ENCODE peak calls at places on chromosomes 2 and 18, in ten cellular contexts. One of them, this sample, is unnamed.

GRCh38 chr2:162317058-162317742 is 1.3 kb downstream of the IFIH1 start:
- DNase-seq in tibial nerve: no peak
- DNase-seq in prostate gland: no peak
- DNase-seq in glutamatergic neuron: no peak
- DNase-seq in mesothelial cell of epicardium: no peak
- DNase-seq in AG09309: no peak
- DNase-seq in Calu3: no peak
- DNase-seq in kidney: no peak
- DNase-seq in Peyer's patch: no peak
- DNase-seq in WTC11: no peak
- DNase-seq in this sample: no peak

GRCh38 chr2:159285929-159286708 is at the start of gene WDSUB1:
- DNase-seq in kidney: peak; percentile 94
- DNase-seq in Peyer's patch: peak; percentile 75
- DNase-seq in prostate gland: peak; percentile 75
- DNase-seq in AG09309: peak; percentile 14
- DNase-seq in mesothelial cell of epicardium: peak; percentile 72
- DNase-seq in glutamatergic neuron: peak; percentile 60
- DNase-seq in Calu3: peak; percentile 66
- DNase-seq in tibial nerve: peak; percentile 37
- DNase-seq in WTC11: peak; percentile 65
- DNase-seq in this sample: peak; percentile 55

GRCh38 chr2:74930811-74931486 is 27.5 kb upstream of the POLE4 start:
- DNase-seq in mesothelial cell of epicardium: no peak
- DNase-seq in kidney: no peak
- DNase-seq in Calu3: no peak
- DNase-seq in glutamatergic neuron: no peak
- DNase-seq in prostate gland: no peak
- DNase-seq in Peyer's patch: no peak
- DNase-seq in WTC11: no peak
- DNase-seq in tibial nerve: no peak
- DNase-seq in AG09309: no peak
- DNase-seq in this sample: no peak

GRCh38 chr2:100757621-100758394 is 62.1 kb upstream of the NPAS2 start:
- DNase-seq in Peyer's patch: no peak
- DNase-seq in glutamatergic neuron: no peak
- DNase-seq in kidney: no peak
- DNase-seq in prostate gland: no peak
- DNase-seq in AG09309: peak; percentile 73
- DNase-seq in WTC11: no peak
- DNase-seq in mesothelial cell of epicardium: no peak
- DNase-seq in tibial nerve: peak; percentile 44
- DNase-seq in Calu3: no peak
- DNase-seq in this sample: no peak

GRCh38 chr2:191740776-191741175 is 62.8 kb downstream of the NABP1 start:
- DNase-seq in AG09309: no peak
- DNase-seq in kidney: no peak
- DNase-seq in prostate gland: no peak
- DNase-seq in Peyer's patch: no peak
- DNase-seq in glutamatergic neuron: no peak
- DNase-seq in Calu3: no peak
- DNase-seq in tibial nerve: no peak
- DNase-seq in WTC11: no peak
- DNase-seq in mesothelial cell of epicardium: no peak
- DNase-seq in this sample: no peak

GRCh38 chr2:24909555-24910177 is 10.4 kb downstream of the ADCY3 start:
- DNase-seq in AG09309: peak; percentile 41
- DNase-seq in Calu3: no peak
- DNase-seq in WTC11: no peak
- DNase-seq in kidney: no peak
- DNase-seq in prostate gland: no peak
- DNase-seq in mesothelial cell of epicardium: no peak
- DNase-seq in tibial nerve: no peak
- DNase-seq in Peyer's patch: peak; percentile 25
- DNase-seq in glutamatergic neuron: no peak
- DNase-seq in this sample: no peak

GRCh38 chr2:144350151-144350802 is 169.6 kb downstream of the ZEB2 start:
- DNase-seq in Peyer's patch: no peak
- DNase-seq in WTC11: no peak
- DNase-seq in mesothelial cell of epicardium: no peak
- DNase-seq in kidney: no peak
- DNase-seq in prostate gland: no peak
- DNase-seq in tibial nerve: no peak
- DNase-seq in AG09309: no peak
- DNase-seq in Calu3: no peak
- DNase-seq in glutamatergic neuron: no peak
- DNase-seq in this sample: peak; percentile 16

GRCh38 chr18:7755753-7756475 is 188.8 kb downstream of the PTPRM start:
- DNase-seq in Calu3: no peak
- DNase-seq in Peyer's patch: no peak
- DNase-seq in glutamatergic neuron: no peak
- DNase-seq in WTC11: no peak
- DNase-seq in AG09309: no peak
- DNase-seq in prostate gland: no peak
- DNase-seq in tibial nerve: no peak
- DNase-seq in mesothelial cell of epicardium: no peak
- DNase-seq in kidney: no peak
- DNase-seq in this sample: no peak

GRCh38 chr2:105328281-105329196 is 996 bp downstream of the TGFBRAP1 start:
- DNase-seq in WTC11: no peak
- DNase-seq in tibial nerve: peak; percentile 36
- DNase-seq in Peyer's patch: peak; percentile 53
- DNase-seq in Calu3: peak; percentile 28
- DNase-seq in glutamatergic neuron: no peak
- DNase-seq in mesothelial cell of epicardium: no peak
- DNase-seq in AG09309: no peak
- DNase-seq in prostate gland: peak; percentile 15
- DNase-seq in kidney: peak; percentile 67
- DNase-seq in this sample: no peak

DNA sequence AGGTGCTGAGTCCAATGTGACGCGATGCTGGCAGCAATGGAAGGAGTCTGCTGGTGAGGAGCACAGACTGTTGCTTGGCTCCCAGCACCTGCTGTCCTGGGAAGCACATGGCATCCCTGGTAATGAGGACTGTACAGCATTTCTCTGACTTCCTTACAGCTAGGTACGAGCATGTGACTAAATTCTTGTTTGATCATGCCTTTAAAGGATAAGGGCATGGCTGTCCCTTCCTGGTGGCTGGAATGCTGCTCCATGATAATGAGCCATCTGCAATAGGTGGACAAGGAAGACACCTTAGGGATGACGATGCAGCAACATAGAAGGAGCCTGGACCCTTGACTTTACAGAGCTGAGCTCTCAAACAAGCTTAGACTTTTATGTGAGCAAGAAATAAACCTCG is 278.0 kb upstream of the SPRED2 start:
- DNase-seq in glutamatergic neuron: no peak
- DNase-seq in tibial nerve: no peak
- DNase-seq in Calu3: peak; percentile 10
- DNase-seq in kidney: no peak
- DNase-seq in prostate gland: no peak
- DNase-seq in mesothelial cell of epicardium: no peak
- DNase-seq in WTC11: no peak
- DNase-seq in Peyer's patch: no peak
- DNase-seq in AG09309: no peak
- DNase-seq in this sample: no peak
- TF ChIP-seq CTCF in glutamatergic neuron: no peak
- TF ChIP-seq CTCF in tibial nerve: no peak
- TF ChIP-seq CTCF in Calu3: no peak
- TF ChIP-seq CTCF in kidney: no peak
- TF ChIP-seq CTCF in prostate gland: no peak
- TF ChIP-seq CTCF in mesothelial cell of epicardium: no peak
- TF ChIP-seq CTCF in WTC11: no peak
- TF ChIP-seq CTCF in Peyer's patch: no peak
- TF ChIP-seq CTCF in AG09309: no peak
- TF ChIP-seq CTCF in this sample: no peak

GRCh38 chr2:30146337-30147195 is at the start of gene YPEL5:
- DNase-seq in glutamatergic neuron: peak; percentile 100
- DNase-seq in mesothelial cell of epicardium: peak; percentile 99
- DNase-seq in prostate gland: peak; percentile 99
- DNase-seq in Calu3: peak; percentile 99
- DNase-seq in tibial nerve: peak; percentile 97
- DNase-seq in Peyer's patch: peak; percentile 100
- DNase-seq in AG09309: peak; percentile 98
- DNase-seq in kidney: peak; percentile 100
- DNase-seq in WTC11: peak; percentile 99
- DNase-seq in this sample: peak; percentile 99

GRCh38 chr2:30148850-30149249 is 2.0 kb downstream of the YPEL5 start:
- DNase-seq in glutamatergic neuron: no peak
- DNase-seq in Calu3: no peak
- DNase-seq in Peyer's patch: no peak
- DNase-seq in kidney: no peak
- DNase-seq in prostate gland: no peak
- DNase-seq in WTC11: no peak
- DNase-seq in mesothelial cell of epicardium: no peak
- DNase-seq in tibial nerve: no peak
- DNase-seq in AG09309: no peak
- DNase-seq in this sample: no peak

GRCh38 chr2:30147196-30147714 is 448 bp downstream of the YPEL5 start:
- DNase-seq in AG09309: no peak
- DNase-seq in mesothelial cell of epicardium: peak; percentile 48
- DNase-seq in glutamatergic neuron: peak; percentile 49
- DNase-seq in prostate gland: no peak
- DNase-seq in tibial nerve: no peak
- DNase-seq in Peyer's patch: peak; percentile 50
- DNase-seq in kidney: no peak
- DNase-seq in Calu3: peak; percentile 28
- DNase-seq in WTC11: peak; percentile 29
- DNase-seq in this sample: peak; percentile 47

GRCh38 chr2:30149513-30149912 is 2.7 kb downstream of the YPEL5 start:
- DNase-seq in Peyer's patch: no peak
- DNase-seq in prostate gland: no peak
- DNase-seq in mesothelial cell of epicardium: no peak
- DNase-seq in glutamatergic neuron: no peak
- DNase-seq in WTC11: peak; percentile 19
- DNase-seq in AG09309: no peak
- DNase-seq in kidney: no peak
- DNase-seq in Calu3: no peak
- DNase-seq in tibial nerve: no peak
- DNase-seq in this sample: peak; percentile 18

DNA sequence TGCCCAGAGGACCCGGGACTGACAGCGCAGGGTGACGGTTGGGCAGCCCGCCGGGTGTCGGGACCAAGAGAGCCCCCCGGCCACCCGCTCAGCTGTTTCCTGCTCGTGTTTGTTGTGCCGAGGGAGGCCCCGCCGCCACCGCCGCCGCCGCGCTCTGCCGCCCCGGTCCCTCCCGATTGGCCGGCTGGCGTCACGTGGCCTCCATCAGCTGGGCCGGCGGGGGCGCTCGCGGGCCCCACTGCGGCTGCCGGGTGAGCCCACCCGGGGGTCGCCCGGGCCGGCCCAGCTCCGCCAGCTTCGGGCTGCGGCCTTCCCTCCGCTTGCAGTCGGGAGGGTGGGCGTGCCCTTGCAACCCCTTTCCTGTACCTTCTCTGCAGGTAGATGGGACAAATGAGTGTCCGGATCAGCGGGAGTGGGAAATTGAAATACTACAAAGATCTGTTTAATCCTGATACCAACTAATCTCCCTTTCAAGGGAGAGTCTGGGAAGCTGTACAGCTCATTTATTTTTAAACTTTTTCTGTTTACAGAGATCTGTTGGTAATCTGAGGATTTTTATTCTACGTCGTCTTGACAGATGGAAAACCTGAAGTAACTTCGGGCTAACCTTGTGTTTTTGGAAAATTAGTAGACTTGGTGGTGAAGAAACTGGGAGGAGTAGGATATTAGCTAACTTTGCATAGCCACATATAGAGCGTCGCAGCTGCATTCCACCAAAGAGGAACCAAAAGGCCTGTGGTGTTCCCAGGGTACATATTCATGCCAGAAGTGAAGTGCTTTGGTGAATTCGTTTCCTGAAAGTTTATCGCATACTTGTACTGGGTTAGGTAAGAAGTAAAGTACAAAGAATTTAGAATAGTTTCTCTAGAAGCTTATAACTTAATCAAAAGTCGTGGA is 1.2 kb downstream of the YPEL5 start:
- DNase-seq in mesothelial cell of epicardium: peak; percentile 91
- DNase-seq in kidney: peak; percentile 95
- DNase-seq in prostate gland: peak; percentile 77
- DNase-seq in WTC11: peak; percentile 78
- DNase-seq in Calu3: peak; percentile 83
- DNase-seq in tibial nerve: peak; percentile 75
- DNase-seq in Peyer's patch: peak; percentile 91
- DNase-seq in glutamatergic neuron: peak; percentile 93
- DNase-seq in AG09309: no peak
- DNase-seq in this sample: peak; percentile 93
- TF ChIP-seq CTCF in mesothelial cell of epicardium: no peak
- TF ChIP-seq CTCF in kidney: peak; percentile 39
- TF ChIP-seq CTCF in prostate gland: peak; percentile 31
- TF ChIP-seq CTCF in WTC11: no peak
- TF ChIP-seq CTCF in Calu3: no peak
- TF ChIP-seq CTCF in tibial nerve: peak; percentile 47
- TF ChIP-seq CTCF in Peyer's patch: peak; percentile 54
- TF ChIP-seq CTCF in glutamatergic neuron: peak; percentile 42
- TF ChIP-seq CTCF in AG09309: peak; percentile 26
- TF ChIP-seq CTCF in this sample: peak; percentile 34

DNA sequence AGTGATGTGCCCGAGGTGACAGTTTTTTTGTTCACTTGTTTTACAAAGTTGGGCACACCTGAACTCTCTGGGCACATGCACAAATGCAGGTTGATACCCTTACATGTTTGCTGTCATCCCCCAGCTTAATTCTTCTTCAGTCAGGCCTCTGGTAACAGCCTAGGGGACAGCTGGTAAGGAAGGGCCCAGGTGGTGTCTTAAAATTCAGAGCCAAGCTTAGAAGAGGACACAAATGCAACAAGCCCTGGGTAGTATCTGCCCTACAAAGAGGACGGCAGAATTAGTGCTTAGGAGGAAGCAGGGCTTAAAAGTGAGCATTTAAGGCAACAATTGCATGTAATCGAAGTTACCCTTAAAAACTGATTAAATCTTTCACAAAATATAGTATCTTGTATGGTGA is 171.9 kb upstream of the ACAA2 start:
- DNase-seq in Calu3: no peak
- DNase-seq in Peyer's patch: no peak
- DNase-seq in WTC11: no peak
- DNase-seq in glutamatergic neuron: no peak
- DNase-seq in prostate gland: no peak
- DNase-seq in AG09309: no peak
- DNase-seq in tibial nerve: no peak
- DNase-seq in kidney: no peak
- DNase-seq in mesothelial cell of epicardium: no peak
- DNase-seq in this sample: no peak
- TF ChIP-seq CTCF in Calu3: no peak
- TF ChIP-seq CTCF in Peyer's patch: no peak
- TF ChIP-seq CTCF in WTC11: no peak
- TF ChIP-seq CTCF in glutamatergic neuron: no peak
- TF ChIP-seq CTCF in prostate gland: no peak
- TF ChIP-seq CTCF in AG09309: no peak
- TF ChIP-seq CTCF in tibial nerve: no peak
- TF ChIP-seq CTCF in kidney: no peak
- TF ChIP-seq CTCF in mesothelial cell of epicardium: no peak
- TF ChIP-seq CTCF in this sample: no peak

DNA sequence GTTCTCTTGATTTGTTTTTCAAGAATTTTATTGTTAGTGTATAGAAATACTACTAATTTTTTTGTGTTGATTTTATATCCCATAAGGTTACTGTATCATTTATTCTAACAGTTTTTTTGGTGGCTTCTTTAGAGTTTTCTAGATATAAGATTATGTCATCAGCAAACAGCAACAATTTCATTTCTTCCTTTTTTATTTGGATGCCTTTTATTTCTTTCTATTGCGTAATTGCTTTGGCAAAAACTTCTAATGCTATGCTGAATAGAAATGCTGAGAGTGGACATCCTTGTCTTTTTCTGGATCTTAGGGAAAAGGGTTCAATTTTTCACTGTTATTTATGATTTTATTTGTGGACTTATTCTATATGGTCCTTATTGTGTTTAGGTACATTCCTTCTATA is 298.8 kb downstream of the RPRM start:
- DNase-seq in Peyer's patch: no peak
- DNase-seq in glutamatergic neuron: no peak
- DNase-seq in WTC11: no peak
- DNase-seq in AG09309: no peak
- DNase-seq in mesothelial cell of epicardium: no peak
- DNase-seq in tibial nerve: no peak
- DNase-seq in prostate gland: no peak
- DNase-seq in kidney: no peak
- DNase-seq in Calu3: no peak
- DNase-seq in this sample: no peak
- TF ChIP-seq CTCF in Peyer's patch: no peak
- TF ChIP-seq CTCF in glutamatergic neuron: no peak
- TF ChIP-seq CTCF in WTC11: no peak
- TF ChIP-seq CTCF in AG09309: no peak
- TF ChIP-seq CTCF in mesothelial cell of epicardium: no peak
- TF ChIP-seq CTCF in tibial nerve: no peak
- TF ChIP-seq CTCF in prostate gland: no peak
- TF ChIP-seq CTCF in kidney: no peak
- TF ChIP-seq CTCF in Calu3: no peak
- TF ChIP-seq CTCF in this sample: no peak

This sample was measured in endothelial cell.